ENCODE peak calls at places on chromosomes 12 and 14, in six cellular contexts. One of them, this sample, is unnamed.

GRCh38 chr14:21070083-21070609 is at the start of gene ARHGEF40:
- DNase-seq in B cell: peak
- DNase-seq in right lobe of liver: peak
- DNase-seq in hepatocyte: peak
- DNase-seq in colonic mucosa: peak
- DNase-seq in psoas muscle: peak
- DNase-seq in this sample: peak

GRCh38 chr14:83260751-83261150 is 1727.1 kb upstream of the SEL1L start:
- DNase-seq in B cell: no peak
- DNase-seq in right lobe of liver: no peak
- DNase-seq in hepatocyte: no peak
- DNase-seq in colonic mucosa: no peak
- DNase-seq in psoas muscle: no peak
- DNase-seq in this sample: no peak

GRCh38 chr12:53744730-53745129 is 7.0 kb downstream of the CISTR start:
- DNase-seq in B cell: no peak
- DNase-seq in right lobe of liver: no peak
- DNase-seq in hepatocyte: no peak
- DNase-seq in colonic mucosa: no peak
- DNase-seq in psoas muscle: no peak
- DNase-seq in this sample: no peak

GRCh38 chr14:69050235-69051184 is 71.4 kb upstream of the ACTN1 start:
- DNase-seq in B cell: no peak
- DNase-seq in right lobe of liver: no peak
- DNase-seq in hepatocyte: no peak
- DNase-seq in colonic mucosa: no peak
- DNase-seq in psoas muscle: no peak
- DNase-seq in this sample: no peak

GRCh38 chr14:30355431-30355913 is 203.5 kb upstream of the G2E3 start:
- DNase-seq in B cell: no peak
- DNase-seq in right lobe of liver: no peak
- DNase-seq in hepatocyte: no peak
- DNase-seq in colonic mucosa: no peak
- DNase-seq in psoas muscle: no peak
- DNase-seq in this sample: peak

GRCh38 chr14:71287567-71287966 is 380.3 kb downstream of the PCNX1 start:
- DNase-seq in B cell: no peak
- DNase-seq in right lobe of liver: no peak
- DNase-seq in hepatocyte: no peak
- DNase-seq in colonic mucosa: no peak
- DNase-seq in psoas muscle: no peak
- DNase-seq in this sample: no peak

GRCh38 chr14:62691613-62692489 is 353.4 kb downstream of the KCNH5 start:
- DNase-seq in B cell: no peak
- DNase-seq in right lobe of liver: peak
- DNase-seq in hepatocyte: peak
- DNase-seq in colonic mucosa: no peak
- DNase-seq in psoas muscle: no peak
- DNase-seq in this sample: no peak

GRCh38 chr14:55123101-55123500 is 6.0 kb upstream of the LGALS3 start:
- DNase-seq in B cell: no peak
- DNase-seq in right lobe of liver: no peak
- DNase-seq in hepatocyte: peak
- DNase-seq in colonic mucosa: no peak
- DNase-seq in psoas muscle: no peak
- DNase-seq in this sample: no peak

GRCh38 chr14:20630340-20631022 is 11.0 kb downstream of the OR6S1 start:
- DNase-seq in B cell: peak
- DNase-seq in right lobe of liver: no peak
- DNase-seq in hepatocyte: peak
- DNase-seq in colonic mucosa: peak
- DNase-seq in psoas muscle: no peak
- DNase-seq in this sample: peak

GRCh38 chr12:53561590-53561953 is 54.3 kb upstream of the NPFF start:
- DNase-seq in B cell: no peak
- DNase-seq in right lobe of liver: no peak
- DNase-seq in hepatocyte: peak
- DNase-seq in colonic mucosa: no peak
- DNase-seq in psoas muscle: no peak
- DNase-seq in this sample: no peak

GRCh38 chr12:52029686-52030085 is 21.6 kb upstream of the NR4A1 start:
- DNase-seq in B cell: no peak
- DNase-seq in right lobe of liver: no peak
- DNase-seq in hepatocyte: peak
- DNase-seq in colonic mucosa: no peak
- DNase-seq in psoas muscle: peak
- DNase-seq in this sample: no peak

GRCh38 chr12:105554856-105555255 is 224.4 kb downstream of the C12orf75 start:
- DNase-seq in B cell: no peak
- DNase-seq in right lobe of liver: no peak
- DNase-seq in hepatocyte: no peak
- DNase-seq in colonic mucosa: no peak
- DNase-seq in psoas muscle: no peak
- DNase-seq in this sample: no peak

GRCh38 chr12:95319694-95320331 is 102.2 kb downstream of the VEZT start:
- DNase-seq in B cell: no peak
- DNase-seq in right lobe of liver: no peak
- DNase-seq in hepatocyte: no peak
- DNase-seq in colonic mucosa: no peak
- DNase-seq in psoas muscle: no peak
- DNase-seq in this sample: no peak

GRCh38 chr12:6786416-6787094 is 2.8 kb upstream of the CD4 start:
- DNase-seq in B cell: no peak
- DNase-seq in right lobe of liver: no peak
- DNase-seq in hepatocyte: no peak
- DNase-seq in colonic mucosa: no peak
- DNase-seq in psoas muscle: no peak
- DNase-seq in this sample: no peak

GRCh38 chr12:2439332-2440100 is 355.3 kb upstream of the FKBP4 start:
- DNase-seq in B cell: no peak
- DNase-seq in right lobe of liver: no peak
- DNase-seq in hepatocyte: no peak
- DNase-seq in colonic mucosa: no peak
- DNase-seq in psoas muscle: no peak
- DNase-seq in this sample: no peak

GRCh38 chr12:92396647-92397258 is 251.1 kb upstream of the BTG1 start:
- DNase-seq in B cell: no peak
- DNase-seq in right lobe of liver: no peak
- DNase-seq in hepatocyte: peak
- DNase-seq in colonic mucosa: no peak
- DNase-seq in psoas muscle: no peak
- DNase-seq in this sample: no peak

GRCh38 chr14:67571275-67571990 is 28.6 kb downstream of the PIGH start:
- DNase-seq in B cell: peak
- DNase-seq in right lobe of liver: peak
- DNase-seq in hepatocyte: peak
- DNase-seq in colonic mucosa: peak
- DNase-seq in psoas muscle: peak
- DNase-seq in this sample: peak

GRCh38 chr12:14367097-14367661 is 1.7 kb downstream of the ATF7IP start:
- DNase-seq in B cell: peak
- DNase-seq in right lobe of liver: no peak
- DNase-seq in hepatocyte: peak
- DNase-seq in colonic mucosa: no peak
- DNase-seq in psoas muscle: no peak
- DNase-seq in this sample: peak

GRCh38 chr12:110766311-110767154 is 23.8 kb upstream of the PPP1CC start:
- DNase-seq in B cell: no peak
- DNase-seq in right lobe of liver: no peak
- DNase-seq in hepatocyte: no peak
- DNase-seq in colonic mucosa: no peak
- DNase-seq in psoas muscle: peak
- DNase-seq in this sample: no peak

GRCh38 chr12:50924439-50925341 is 27.7 kb upstream of the HIGD1C start:
- DNase-seq in B cell: peak
- DNase-seq in right lobe of liver: peak
- DNase-seq in hepatocyte: peak
- DNase-seq in colonic mucosa: peak
- DNase-seq in psoas muscle: peak
- DNase-seq in this sample: peak

GRCh38 chr14:32696325-32697101 is 242.2 kb upstream of the NPAS3 start:
- DNase-seq in B cell: no peak
- DNase-seq in right lobe of liver: no peak
- DNase-seq in hepatocyte: no peak
- DNase-seq in colonic mucosa: no peak
- DNase-seq in psoas muscle: no peak
- DNase-seq in this sample: no peak

DNA sequence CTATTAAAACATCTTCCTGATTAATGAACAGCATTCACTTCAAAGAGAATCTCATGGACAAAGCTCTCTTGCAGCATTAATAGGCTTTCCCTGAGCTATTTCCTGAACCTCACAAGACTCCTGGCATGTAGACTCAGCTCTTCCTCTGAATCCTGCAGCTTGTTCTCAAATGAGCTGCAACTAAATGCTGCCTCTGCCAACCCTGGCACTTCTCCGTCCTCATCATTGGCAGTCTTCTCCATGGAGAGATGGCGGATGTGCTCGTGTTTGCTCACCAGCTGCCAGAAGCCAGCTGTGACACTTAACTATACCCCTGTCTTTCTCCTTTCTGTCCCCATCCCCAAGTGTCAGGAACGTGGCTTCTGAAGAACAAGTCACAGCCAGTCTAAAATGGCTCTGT is 232.1 kb downstream of the FOXN3 start:
- DNase-seq in B cell: no peak
- DNase-seq in right lobe of liver: no peak
- DNase-seq in hepatocyte: no peak
- DNase-seq in colonic mucosa: no peak
- DNase-seq in psoas muscle: peak
- DNase-seq in this sample: no peak
- TF ChIP-seq CTCF in B cell: no peak
- TF ChIP-seq CTCF in right lobe of liver: no peak
- TF ChIP-seq CTCF in hepatocyte: no peak
- TF ChIP-seq CTCF in colonic mucosa: no peak
- TF ChIP-seq CTCF in psoas muscle: no peak
- TF ChIP-seq CTCF in this sample: no peak

GRCh38 chr12:103442187-103442564 is 53.6 kb downstream of the C12orf42 start:
- DNase-seq in B cell: peak
- DNase-seq in right lobe of liver: no peak
- DNase-seq in hepatocyte: no peak
- DNase-seq in colonic mucosa: no peak
- DNase-seq in psoas muscle: no peak
- DNase-seq in this sample: no peak

GRCh38 chr12:103442822-103443221 is 52.9 kb downstream of the C12orf42 start:
- DNase-seq in B cell: peak
- DNase-seq in right lobe of liver: no peak
- DNase-seq in hepatocyte: no peak
- DNase-seq in colonic mucosa: no peak
- DNase-seq in psoas muscle: no peak
- DNase-seq in this sample: no peak

GRCh38 chr12:103444983-103445382 is 50.8 kb downstream of the C12orf42 start:
- DNase-seq in B cell: no peak
- DNase-seq in right lobe of liver: no peak
- DNase-seq in hepatocyte: no peak
- DNase-seq in colonic mucosa: no peak
- DNase-seq in psoas muscle: no peak
- DNase-seq in this sample: no peak

DNA sequence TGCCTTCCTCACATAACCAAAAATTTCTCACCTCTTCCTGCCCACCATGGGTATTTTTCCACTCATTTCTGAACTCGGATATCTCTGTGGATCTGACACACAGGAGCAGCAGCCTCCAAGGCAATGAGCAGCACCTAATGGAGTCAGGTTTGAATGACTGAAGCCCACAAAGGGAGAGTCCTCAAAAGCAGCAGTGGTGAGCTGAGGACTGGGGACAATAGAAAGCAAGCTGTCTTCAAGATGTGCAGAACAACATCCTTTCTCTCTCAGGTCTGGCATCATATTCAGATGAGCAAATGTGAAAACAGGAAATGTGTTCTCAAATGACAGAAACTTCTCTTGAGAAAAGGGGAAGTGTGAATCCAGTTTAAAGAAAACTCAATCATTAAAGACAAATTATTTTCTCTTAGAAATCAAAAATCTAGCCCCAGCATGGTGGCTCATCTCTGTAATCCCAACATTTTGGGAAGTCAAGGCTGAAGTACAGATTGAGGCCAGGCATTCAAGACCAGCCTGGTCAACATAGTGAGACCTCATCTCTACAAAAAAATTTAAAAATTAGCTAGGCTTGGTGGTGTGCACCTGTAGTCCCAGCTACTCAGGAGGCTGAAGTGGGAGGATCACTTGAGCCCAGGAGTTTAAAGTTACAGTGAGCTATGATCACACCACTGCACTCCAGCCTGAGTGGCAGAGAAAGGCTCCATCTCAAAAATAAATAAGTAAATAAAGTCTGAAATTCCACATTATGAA is 54.2 kb downstream of the C12orf42 start:
- DNase-seq in B cell: peak
- DNase-seq in right lobe of liver: no peak
- DNase-seq in hepatocyte: no peak
- DNase-seq in colonic mucosa: peak
- DNase-seq in psoas muscle: no peak
- DNase-seq in this sample: peak
- TF ChIP-seq CTCF in B cell: no peak
- TF ChIP-seq CTCF in right lobe of liver: no peak
- TF ChIP-seq CTCF in hepatocyte: no peak
- TF ChIP-seq CTCF in colonic mucosa: no peak
- TF ChIP-seq CTCF in psoas muscle: no peak
- TF ChIP-seq CTCF in this sample: peak

GRCh38 chr12:131442337-131442918 is 268.5 kb upstream of the SFSWAP start:
- DNase-seq in B cell: no peak
- DNase-seq in right lobe of liver: no peak
- DNase-seq in hepatocyte: no peak
- DNase-seq in colonic mucosa: no peak
- DNase-seq in psoas muscle: no peak
- DNase-seq in this sample: no peak

GRCh38 chr12:131444220-131445164 is 266.4 kb upstream of the SFSWAP start:
- DNase-seq in B cell: no peak
- DNase-seq in right lobe of liver: no peak
- DNase-seq in hepatocyte: no peak
- DNase-seq in colonic mucosa: no peak
- DNase-seq in psoas muscle: peak
- DNase-seq in this sample: no peak

GRCh38 chr12:131438874-131439273 is 272.0 kb upstream of the SFSWAP start:
- DNase-seq in B cell: no peak
- DNase-seq in right lobe of liver: no peak
- DNase-seq in hepatocyte: no peak
- DNase-seq in colonic mucosa: no peak
- DNase-seq in psoas muscle: no peak
- DNase-seq in this sample: no peak

GRCh38 chr12:131443019-131444000 is 267.6 kb upstream of the SFSWAP start:
- DNase-seq in B cell: no peak
- DNase-seq in right lobe of liver: no peak
- DNase-seq in hepatocyte: no peak
- DNase-seq in colonic mucosa: no peak
- DNase-seq in psoas muscle: peak
- DNase-seq in this sample: no peak

GRCh38 chr12:131441638-131442336 is 269.1 kb upstream of the SFSWAP start:
- DNase-seq in B cell: no peak
- DNase-seq in right lobe of liver: no peak
- DNase-seq in hepatocyte: no peak
- DNase-seq in colonic mucosa: no peak
- DNase-seq in psoas muscle: no peak
- DNase-seq in this sample: no peak
- TF ChIP-seq CTCF in B cell: no peak
- TF ChIP-seq CTCF in right lobe of liver: no peak
- TF ChIP-seq CTCF in hepatocyte: no peak
- TF ChIP-seq CTCF in colonic mucosa: no peak
- TF ChIP-seq CTCF in psoas muscle: no peak
- TF ChIP-seq CTCF in this sample: no peak

GRCh38 chr14:75794615-75795038 is 133.6 kb downstream of the TTLL5 start:
- DNase-seq in B cell: no peak
- DNase-seq in right lobe of liver: no peak
- DNase-seq in hepatocyte: peak
- DNase-seq in colonic mucosa: no peak
- DNase-seq in psoas muscle: no peak
- DNase-seq in this sample: no peak

GRCh38 chr14:75793806-75794205 is 132.8 kb downstream of the TTLL5 start:
- DNase-seq in B cell: no peak
- DNase-seq in right lobe of liver: no peak
- DNase-seq in hepatocyte: peak
- DNase-seq in colonic mucosa: no peak
- DNase-seq in psoas muscle: no peak
- DNase-seq in this sample: no peak
- TF ChIP-seq CTCF in B cell: no peak
- TF ChIP-seq CTCF in right lobe of liver: peak
- TF ChIP-seq CTCF in hepatocyte: peak
- TF ChIP-seq CTCF in colonic mucosa: no peak
- TF ChIP-seq CTCF in psoas muscle: no peak
- TF ChIP-seq CTCF in this sample: no peak

This sample was measured in GM10248.